ENCODE peak calls at places on chromosome 15, in four cellular contexts. One of them, this sample, is unnamed.

GRCh38 chr15:63436872-63437375 is 55.3 kb upstream of the CA12 start:
- DNase-seq in SW 1271: no peak
- DNase-seq in suprapubic skin: peak
- DNase-seq in tibial nerve: peak
- DNase-seq in this sample: peak

GRCh38 chr15:61702224-61703120 is 357.8 kb downstream of the VPS13C start:
- DNase-seq in SW 1271: no peak
- DNase-seq in suprapubic skin: no peak
- DNase-seq in tibial nerve: no peak
- DNase-seq in this sample: no peak

GRCh38 chr15:49044002-49044401 is 2.2 kb downstream of the SECISBP2L start:
- DNase-seq in SW 1271: no peak
- DNase-seq in suprapubic skin: no peak
- DNase-seq in tibial nerve: no peak
- DNase-seq in this sample: no peak

GRCh38 chr15:74845208-74845568 is 2.2 kb upstream of the ULK3 start:
- DNase-seq in SW 1271: no peak
- DNase-seq in suprapubic skin: no peak
- DNase-seq in tibial nerve: no peak
- DNase-seq in this sample: no peak

GRCh38 chr15:68578960-68579935 is at the start of gene CORO2B:
- DNase-seq in SW 1271: no peak
- DNase-seq in suprapubic skin: no peak
- DNase-seq in tibial nerve: no peak
- DNase-seq in this sample: no peak

GRCh38 chr15:77022646-77023575 is 28.0 kb downstream of the PSTPIP1 start:
- DNase-seq in SW 1271: no peak
- DNase-seq in suprapubic skin: peak
- DNase-seq in tibial nerve: no peak
- DNase-seq in this sample: no peak

GRCh38 chr15:77069521-77070121 is 1.3 kb downstream of the TSPAN3 start:
- DNase-seq in SW 1271: no peak
- DNase-seq in suprapubic skin: no peak
- DNase-seq in tibial nerve: no peak
- DNase-seq in this sample: no peak

GRCh38 chr15:78372880-78373279 is 32.7 kb downstream of the CRABP1 start:
- DNase-seq in SW 1271: no peak
- DNase-seq in suprapubic skin: no peak
- DNase-seq in tibial nerve: no peak
- DNase-seq in this sample: no peak

GRCh38 chr15:63186065-63186464 is 3.3 kb upstream of the RAB8B start:
- DNase-seq in SW 1271: no peak
- DNase-seq in suprapubic skin: no peak
- DNase-seq in tibial nerve: no peak
- DNase-seq in this sample: no peak

GRCh38 chr15:61916104-61916503 is 144.1 kb downstream of the VPS13C start:
- DNase-seq in SW 1271: no peak
- DNase-seq in suprapubic skin: no peak
- DNase-seq in tibial nerve: no peak
- DNase-seq in this sample: no peak

GRCh38 chr15:90099072-90099867 is 3.0 kb downstream of the IDH2 start:
- DNase-seq in SW 1271: no peak
- DNase-seq in suprapubic skin: no peak
- DNase-seq in tibial nerve: no peak
- DNase-seq in this sample: no peak

GRCh38 chr15:20353966-20354883 is 187.4 kb downstream of the GOLGA6L6 start:
- DNase-seq in SW 1271: no peak
- DNase-seq in suprapubic skin: peak
- DNase-seq in tibial nerve: no peak
- DNase-seq in this sample: no peak

GRCh38 chr15:60660290-60661051 is 181.5 kb upstream of the ICE2 start:
- DNase-seq in SW 1271: no peak
- DNase-seq in suprapubic skin: no peak
- DNase-seq in tibial nerve: no peak
- DNase-seq in this sample: no peak

GRCh38 chr15:39472661-39473657 is 107.9 kb upstream of the THBS1 start:
- DNase-seq in SW 1271: no peak
- DNase-seq in suprapubic skin: peak
- DNase-seq in tibial nerve: peak
- DNase-seq in this sample: peak

GRCh38 chr15:38226867-38227266 is 25.8 kb upstream of the SPRED1 start:
- DNase-seq in SW 1271: peak
- DNase-seq in suprapubic skin: no peak
- DNase-seq in tibial nerve: peak
- DNase-seq in this sample: peak

GRCh38 chr15:68816158-68816557 is 4.5 kb downstream of the ANP32A start:
- DNase-seq in SW 1271: no peak
- DNase-seq in suprapubic skin: no peak
- DNase-seq in tibial nerve: no peak
- DNase-seq in this sample: no peak